ENCODE peak calls at places on chromosomes 11 and 22, in six cellular contexts. N, L, A, W, P and S are unnamed samples.

GRCh38 chr22:26550498-26551033 is 38.3 kb upstream of the TFIP11 start:
- DNase-seq in N (no peak), L (peak; percentile 83), A (peak; percentile 55), W (peak; percentile 19), P (no peak), S (no peak)

GRCh38 chr22:41777749-41778395 is 22.6 kb upstream of the CCDC134 start:
- DNase-seq in N (no peak), L (no peak), A (no peak), W (no peak), P (no peak), S (no peak)

GRCh38 chr11:7667460-7667859 is 5.8 kb downstream of the CYB5R2 start:
- DNase-seq in N (no peak), L (no peak), A (peak; percentile 52), W (no peak), P (no peak), S (no peak)

GRCh38 chr11:2377511-2378443 is 667 bp downstream of the CD81 start:
- DNase-seq in N (peak; percentile 58), L (peak; percentile 93), A (peak; percentile 84), W (peak; percentile 78), P (peak; percentile 68), S (no peak)

GRCh38 chr22:27270818-27271510 is 530.6 kb downstream of the MN1 start:
- DNase-seq in N (no peak), L (peak; percentile 64), A (peak; percentile 27), W (no peak), P (no peak), S (no peak)

GRCh38 chr11:21511835-21512440 is 680.9 kb upstream of the ANO5 start:
- DNase-seq in N (no peak), L (no peak), A (peak; percentile 87), W (no peak), P (no peak), S (no peak)

GRCh38 chr22:31263896-31264295 is 28.4 kb downstream of the PIK3IP1 start:
- DNase-seq in N (no peak), L (no peak), A (no peak), W (no peak), P (no peak), S (no peak)

GRCh38 chr22:29985912-29986311 is 94.4 kb upstream of the HORMAD2 start:
- DNase-seq in N (no peak), L (no peak), A (peak; percentile 55), W (no peak), P (no peak), S (no peak)

GRCh38 chr22:47139790-47140119 is 377.3 kb downstream of the TBC1D22A start:
- DNase-seq in N (no peak), L (no peak), A (no peak), W (no peak), P (no peak), S (no peak)

GRCh38 chr11:66076561-66076960 is 6.5 kb downstream of the PACS1 start:
- DNase-seq in N (no peak), L (no peak), A (no peak), W (no peak), P (no peak), S (no peak)

GRCh38 chr11:133065847-133066485 is 466.3 kb downstream of the OPCML start:
- DNase-seq in N (no peak), L (peak; percentile 58), A (no peak), W (no peak), P (no peak), S (no peak)

GRCh38 chr22:35411112-35411511 is 11.2 kb downstream of the MCM5 start:
- DNase-seq in N (no peak), L (no peak), A (no peak), W (no peak), P (no peak), S (peak; percentile 40)
- TF ChIP-seq CTCF in N (no peak), L (no peak), A (no peak), W (no peak), P (no peak), S (peak; percentile 65)

DNA sequence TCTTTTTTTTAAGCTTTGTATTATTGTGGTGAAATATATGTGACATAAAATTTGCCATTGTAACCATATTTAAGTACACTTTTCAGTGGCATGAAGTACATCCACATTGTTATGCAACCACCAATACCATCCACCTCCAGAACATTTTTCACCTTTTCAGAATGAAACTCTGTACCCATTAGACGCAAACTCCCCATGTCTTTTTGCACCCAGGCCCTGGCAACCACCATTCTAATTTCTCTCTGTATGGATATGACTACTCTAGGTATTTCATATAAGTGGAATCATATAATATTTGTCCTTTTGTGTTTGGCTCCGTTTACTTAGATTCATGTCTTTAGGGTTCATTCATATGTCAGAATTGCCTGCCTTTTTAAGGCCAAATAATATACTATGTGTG is 182.8 kb upstream of the TBCEL start:
- DNase-seq in N (no peak), L (no peak), A (no peak), W (no peak), P (no peak), S (no peak)
- H3K36me3 ChIP-seq in N (no peaks in the 10 kb centered on the region), L (no peaks in the 10 kb centered on the region), A (no peaks in the 10 kb centered on the region), W (no peaks in the 10 kb centered on the region), P (no peaks in the 10 kb centered on the region), S (no peaks in the 10 kb centered on the region)

GRCh38 chr11:72070486-72070885 is 9.9 kb downstream of the NUMA1 start:
- DNase-seq in N (no peak), L (no peak), A (no peak), W (no peak), P (no peak), S (no peak)

GRCh38 chr11:72072348-72072747 is 8.0 kb downstream of the NUMA1 start:
- DNase-seq in N (peak; percentile 80), L (no peak), A (peak; percentile 21), W (no peak), P (no peak), S (no peak)

GRCh38 chr11:72075756-72076155 is 4.6 kb downstream of the NUMA1 start:
- DNase-seq in N (no peak), L (no peak), A (no peak), W (no peak), P (no peak), S (no peak)

GRCh38 chr11:72078477-72078876 is 1.9 kb downstream of the NUMA1 start:
- DNase-seq in N (no peak), L (no peak), A (no peak), W (no peak), P (no peak), S (no peak)

DNA sequence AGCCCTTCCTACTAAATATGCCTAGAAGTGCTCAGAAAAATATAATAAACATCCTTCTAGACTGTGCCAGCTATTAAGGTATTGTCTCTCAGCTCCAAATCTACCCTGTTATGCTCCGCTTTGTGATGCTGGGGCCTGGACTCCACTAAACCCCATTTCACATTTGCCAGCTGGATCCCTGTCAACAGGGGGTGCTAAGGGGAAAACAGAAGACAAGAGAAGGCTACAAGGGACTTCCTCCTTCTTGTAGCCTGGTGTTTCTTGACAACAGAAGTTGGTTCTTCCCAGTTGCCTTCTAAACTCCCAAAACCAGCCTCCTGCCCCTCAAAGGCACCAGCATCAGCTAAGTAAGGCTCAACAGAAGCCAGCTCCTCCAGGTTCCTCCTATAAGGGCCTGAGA is 5.2 kb downstream of the NUMA1 start:
- DNase-seq in N (no peak), L (no peak), A (peak; percentile 26), W (no peak), P (no peak), S (no peak)
- TF ChIP-seq CTCF in N (peak; percentile 11), L (no peak), A (peak; percentile 19), W (no peak), P (no peak), S (peak; percentile 50)

GRCh38 chr11:122776546-122776945 is 61.8 kb upstream of the CRTAM start:
- DNase-seq in N (no peak), L (no peak), A (no peak), W (no peak), P (no peak), S (no peak)

GRCh38 chr11:122781378-122782040 is 56.8 kb upstream of the CRTAM start:
- DNase-seq in N (peak; percentile 90), L (no peak), A (peak; percentile 90), W (peak; percentile 87), P (peak; percentile 85), S (peak; percentile 46)

GRCh38 chr11:122778148-122778547 is 60.2 kb upstream of the CRTAM start:
- DNase-seq in N (peak; percentile 45), L (no peak), A (no peak), W (no peak), P (no peak), S (no peak)

GRCh38 chr11:122780296-122780949 is 57.9 kb upstream of the CRTAM start:
- DNase-seq in N (no peak), L (peak; percentile 27), A (no peak), W (no peak), P (no peak), S (no peak)

GRCh38 chr11:122779047-122779629 is 59.2 kb upstream of the CRTAM start:
- DNase-seq in N (no peak), L (no peak), A (no peak), W (no peak), P (no peak), S (no peak)
- H3K36me3 ChIP-seq in N (peaks cover 4% of the 10 kb centered on the region), L (no peaks in the 10 kb centered on the region), A (no peaks in the 10 kb centered on the region), W (no peaks in the 10 kb centered on the region), P (peaks cover 28% of the 10 kb centered on the region), S (no peaks in the 10 kb centered on the region)

GRCh38 chr11:34869425-34869824 is 46.8 kb downstream of the APIP start:
- DNase-seq in N (no peak), L (no peak), A (peak; percentile 30), W (no peak), P (no peak), S (no peak)
- TF ChIP-seq CTCF in N (no peak), L (no peak), A (peak; percentile 38), W (no peak), P (no peak), S (peak; percentile 39)

GRCh38 chr22:20948450-20948849 is 18.6 kb upstream of the AIFM3 start:
- DNase-seq in N (no peak), L (no peak), A (no peak), W (no peak), P (no peak), S (no peak)

GRCh38 chr22:20946991-20947390 is 20.1 kb upstream of the AIFM3 start:
- DNase-seq in N (no peak), L (no peak), A (no peak), W (no peak), P (no peak), S (no peak)

GRCh38 chr22:20949698-20950183 is 17.3 kb upstream of the AIFM3 start:
- DNase-seq in N (no peak), L (no peak), A (no peak), W (no peak), P (no peak), S (no peak)

GRCh38 chr22:20951151-20951931 is 15.7 kb upstream of the AIFM3 start:
- DNase-seq in N (no peak), L (no peak), A (no peak), W (no peak), P (no peak), S (no peak)

DNA sequence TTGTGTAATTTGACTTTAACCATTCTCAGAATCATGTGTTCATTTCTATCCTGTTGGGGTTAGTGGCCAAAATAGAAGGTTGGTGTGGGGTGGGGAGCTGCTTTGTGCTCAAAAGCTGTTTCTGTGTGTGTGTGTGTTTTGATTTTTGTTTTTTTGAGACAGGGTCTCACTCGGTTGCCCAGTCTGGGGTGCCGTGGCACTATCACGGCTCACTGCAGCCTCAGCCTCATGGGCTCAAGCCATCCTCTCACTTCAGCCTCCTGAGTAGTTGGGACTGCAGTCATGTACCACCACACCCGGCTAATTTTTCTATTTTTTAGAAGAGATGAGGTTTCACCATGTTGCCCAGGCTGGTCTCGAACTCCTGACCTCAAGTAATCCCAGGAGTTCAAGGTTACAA is 18.1 kb upstream of the AIFM3 start:
- DNase-seq in N (no peak), L (no peak), A (no peak), W (no peak), P (no peak), S (no peak)
- H3K36me3 ChIP-seq in N (peaks cover 24% of the 10 kb centered on the region), L (peaks cover 37% of the 10 kb centered on the region), A (no peaks in the 10 kb centered on the region), W (no peaks in the 10 kb centered on the region), P (peaks cover 26% of the 10 kb centered on the region), S (peaks cover 25% of the 10 kb centered on the region)